ENCODE peak calls at places on chromosomes 16 and 17, in ten cellular contexts. U is colonic mucosa, I is mammary epithelial cell, X is IMR-90, A is kidney, O is fibroblast of lung, G is SK-N-SH, C is HCT116, N is neural progenitor cell, T is PC-3. L is an unnamed sample.
A peak's percentile ranks its signal among the peaks of the same experiment; 100 is the strongest.

GRCh38 chr16:88705746-88706287 is 391 bp downstream of the RNF166 start:
- DNase-seq in U (no peak), A (no peak), T (no peak), C (no peak), N (peak; percentile 67), X (no peak), O (no peak), G (no peak), I (no peak), L (no peak)

GRCh38 chr16:3023415-3023668 is 400 bp downstream of the HCFC1R1 start:
- DNase-seq in X (peak; percentile 66), G (no peak), A (no peak), C (peak; percentile 73), O (no peak), I (no peak), T (peak; percentile 87), U (no peak), N (no peak), L (no peak)

GRCh38 chr16:20241321-20241720 is 86.0 kb downstream of the GP2 start:
- DNase-seq in G (no peak), O (no peak), A (no peak), C (no peak), U (no peak), I (no peak), N (no peak), X (no peak), T (no peak), L (no peak)

GRCh38 chr16:88534731-88535141 is 35.5 kb upstream of the ZC3H18 start:
- DNase-seq in I (no peak), O (peak; percentile 52), U (no peak), X (peak; percentile 29), N (peak; percentile 41), T (peak; percentile 19), C (peak; percentile 24), G (no peak), A (peak; percentile 89), L (no peak)

GRCh38 chr17:17120294-17120693 is 78.0 kb downstream of the MPRIP start:
- DNase-seq in T (no peak), X (no peak), O (no peak), G (no peak), A (peak; percentile 66), N (no peak), U (no peak), C (no peak), I (no peak), L (no peak)

GRCh38 chr17:37476431-37477130 is 13.1 kb upstream of the DUSP14 start:
- DNase-seq in T (peak; percentile 90), G (no peak), A (no peak), O (peak; percentile 47), U (peak; percentile 37), N (no peak), C (no peak), I (peak; percentile 75), X (peak; percentile 55), L (no peak)

GRCh38 chr16:50593410-50594139 is 45.4 kb downstream of the NKD1 start:
- DNase-seq in G (peak; percentile 48), T (no peak), N (peak; percentile 86), C (no peak), I (no peak), U (no peak), O (no peak), X (no peak), A (no peak), L (no peak)

GRCh38 chr16:58124601-58124915 is 4.6 kb downstream of the CFAP20 start:
- DNase-seq in G (no peak), A (no peak), I (peak; percentile 32), C (no peak), T (peak; percentile 71), O (no peak), X (peak; percentile 76), N (no peak), U (no peak), L (no peak)

GRCh38 chr16:71919033-71919432 is 23.7 kb downstream of the IST1 start:
- DNase-seq in A (no peak), C (no peak), O (no peak), N (no peak), G (no peak), T (no peak), I (no peak), X (no peak), U (no peak), L (no peak)

GRCh38 chr17:79987890-79988162 is 47.8 kb downstream of the TBC1D16 start:
- DNase-seq in N (no peak), G (no peak), U (no peak), X (no peak), O (no peak), T (no peak), I (no peak), C (no peak), A (no peak), L (no peak)

GRCh38 chr16:29898135-29898534 is 1.2 kb downstream of the SEZ6L2 start:
- DNase-seq in O (no peak), C (no peak), I (no peak), A (no peak), U (no peak), T (no peak), G (peak; percentile 65), N (peak; percentile 76), X (no peak), L (no peak)

GRCh38 chr16:75225678-75226515 is 7.1 kb downstream of the CTRB1 start:
- DNase-seq in G (no peak), I (no peak), A (peak; percentile 53), U (no peak), X (no peak), T (no peak), C (no peak), N (no peak), O (no peak), L (no peak)

GRCh38 chr16:68406458-68407041 is 41.8 kb downstream of the SMPD3 start:
- DNase-seq in N (no peak), C (no peak), A (no peak), I (no peak), O (peak; percentile 59), G (peak; percentile 76), X (peak; percentile 54), U (no peak), T (peak; percentile 35), L (no peak)
- TF ChIP-seq CTCF in N (no peak), C (no peak), A (no peak), I (no peak), O (no peak), G (no peak), X (no peak), U (no peak), T (no peak), L (no peak)

GRCh38 chr17:42087736-42088705 is 10.3 kb downstream of the ZNF385C start:
- DNase-seq in O (no peak), T (no peak), U (no peak), G (no peak), X (no peak), A (no peak), N (no peak), I (peak; percentile 14), C (peak; percentile 31), L (no peak)
- H3K9ac ChIP-seq in O (no peak overlapping the region), T (no peak overlapping the region), U (no peak overlapping the region), G (no peak overlapping the region), X (no peak overlapping the region), A (no peak overlapping the region), N (no peak overlapping the region), I (no peak overlapping the region), C (peak overlapping the region; percentile 12), L (no peak overlapping the region)

GRCh38 chr17:5706835-5707234 is 122.5 kb upstream of the NLRP1 start:
- DNase-seq in C (peak; percentile 33), G (peak; percentile 56), U (peak; percentile 60), I (peak; percentile 26), X (peak; percentile 63), T (peak; percentile 58), A (no peak), N (peak; percentile 83), O (peak; percentile 40), L (no peak)
- TF ChIP-seq CTCF in C (peak; percentile 90), G (peak; percentile 81), U (peak; percentile 81), I (peak; percentile 68), X (peak; percentile 68), T (peak; percentile 74), A (peak; percentile 66), N (peak; percentile 88), O (peak; percentile 76), L (peak; percentile 75)

DNA sequence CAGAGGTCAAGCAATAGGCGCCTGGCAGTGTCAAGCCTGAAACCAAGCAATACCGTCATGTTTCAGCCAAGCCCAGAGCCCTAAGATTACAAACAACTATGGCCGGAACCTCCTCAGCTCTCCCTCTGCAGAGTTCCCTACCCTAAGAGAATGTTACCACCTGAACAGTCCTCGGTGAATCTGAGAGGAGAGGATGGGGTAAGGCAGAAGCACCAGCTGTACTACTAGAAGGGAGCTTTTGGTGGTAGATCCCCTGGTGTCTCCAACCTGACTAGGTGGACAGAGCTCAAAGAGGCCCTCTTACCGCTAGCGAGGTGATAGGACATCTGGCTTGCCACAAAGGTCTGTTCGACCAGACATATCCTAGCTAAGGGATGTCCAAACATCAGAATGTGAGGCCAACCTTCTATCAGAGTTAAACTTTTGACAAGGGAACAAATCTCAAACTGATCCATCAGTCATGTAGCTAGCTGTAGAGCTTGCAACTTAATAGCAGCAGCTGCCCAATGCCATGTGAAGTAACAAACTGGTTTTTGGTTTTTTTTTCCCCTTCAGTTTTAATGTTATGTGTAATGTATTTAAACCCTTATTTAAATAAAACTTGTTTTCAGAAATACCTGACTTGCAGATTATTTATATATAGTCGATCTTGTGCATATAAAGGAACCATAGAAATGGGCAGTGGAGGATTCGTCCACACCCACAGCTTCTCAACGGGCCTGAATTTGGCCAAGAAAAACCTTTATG is 2.5 kb downstream of the EIF1 start:
- DNase-seq in U (no peak), A (no peak), I (no peak), N (no peak), T (no peak), G (no peak), C (no peak), O (no peak), X (peak; percentile 2), L (no peak)
- H3K9ac ChIP-seq in U (no peak overlapping the region), A (no peak overlapping the region), I (no peak overlapping the region), N (no peak overlapping the region), T (no peak overlapping the region), G (peak overlapping the region; percentile 100), C (no peak overlapping the region), O (peak overlapping the region; percentile 47), X (peak overlapping the region; percentile 45), L (peak overlapping the region; percentile 99)

L was measured in keratinocyte.